ENCODE peak calls at places on chromosomes 16 and 17, in five cellular contexts. One of them, this sample, is unnamed. For H3K9me3, the result is how much of the 10 kb centered on the place peaks cover.

GRCh38 chr16:86814256-86814655 is 235.9 kb downstream of the FOXL1 start:
- DNase-seq in heart left ventricle: no peak
- DNase-seq in left lung: no peak
- DNase-seq in CD4-positive, alpha-beta T cell: no peak
- DNase-seq in ascending aorta: no peak
- DNase-seq in this sample: no peak

GRCh38 chr16:67661101-67661661 is 421 bp downstream of the PARD6A start:
- DNase-seq in left lung: peak
- DNase-seq in ascending aorta: no peak
- DNase-seq in heart left ventricle: peak
- DNase-seq in CD4-positive, alpha-beta T cell: no peak
- DNase-seq in this sample: no peak

GRCh38 chr17:29141484-29141835 is 38.7 kb downstream of the MYO18A start:
- DNase-seq in left lung: no peak
- DNase-seq in heart left ventricle: no peak
- DNase-seq in CD4-positive, alpha-beta T cell: no peak
- DNase-seq in ascending aorta: no peak
- DNase-seq in this sample: no peak

GRCh38 chr16:57341441-57342303 is 16.9 kb upstream of the CCL22 start:
- DNase-seq in heart left ventricle: no peak
- DNase-seq in left lung: no peak
- DNase-seq in ascending aorta: no peak
- DNase-seq in CD4-positive, alpha-beta T cell: no peak
- DNase-seq in this sample: peak

GRCh38 chr17:44921122-44921882 is 6.0 kb upstream of the GFAP start:
- DNase-seq in left lung: peak
- DNase-seq in heart left ventricle: peak
- DNase-seq in CD4-positive, alpha-beta T cell: no peak
- DNase-seq in ascending aorta: no peak
- DNase-seq in this sample: no peak

GRCh38 chr17:1036171-1036844 is 39.4 kb downstream of the TIMM22 start:
- DNase-seq in ascending aorta: no peak
- DNase-seq in heart left ventricle: no peak
- DNase-seq in left lung: peak
- DNase-seq in CD4-positive, alpha-beta T cell: no peak
- DNase-seq in this sample: no peak

GRCh38 chr16:88690341-88691128 is 4.2 kb upstream of the SNAI3 start:
- DNase-seq in left lung: no peak
- DNase-seq in CD4-positive, alpha-beta T cell: no peak
- DNase-seq in heart left ventricle: no peak
- DNase-seq in ascending aorta: no peak
- DNase-seq in this sample: no peak

GRCh38 chr17:57914274-57915147 is 40.7 kb downstream of the CUEDC1 start:
- DNase-seq in CD4-positive, alpha-beta T cell: no peak
- DNase-seq in heart left ventricle: no peak
- DNase-seq in left lung: no peak
- DNase-seq in ascending aorta: no peak
- DNase-seq in this sample: no peak

GRCh38 chr16:2457946-2458345 is 2.0 kb upstream of the TEDC2 start:
- DNase-seq in left lung: no peak
- DNase-seq in heart left ventricle: no peak
- DNase-seq in CD4-positive, alpha-beta T cell: no peak
- DNase-seq in ascending aorta: no peak
- DNase-seq in this sample: no peak

GRCh38 chr16:67419931-67420330 is 3.7 kb upstream of the ZDHHC1 start:
- DNase-seq in ascending aorta: no peak
- DNase-seq in CD4-positive, alpha-beta T cell: no peak
- DNase-seq in heart left ventricle: no peak
- DNase-seq in left lung: no peak
- DNase-seq in this sample: no peak

GRCh38 chr16:26648851-26649250 is 417.9 kb upstream of the C16orf82 start:
- DNase-seq in ascending aorta: no peak
- DNase-seq in heart left ventricle: no peak
- DNase-seq in CD4-positive, alpha-beta T cell: no peak
- DNase-seq in left lung: no peak
- DNase-seq in this sample: no peak

GRCh38 chr17:48240122-48240521 is 132.6 kb downstream of the SNX11 start:
- DNase-seq in heart left ventricle: no peak
- DNase-seq in left lung: no peak
- DNase-seq in CD4-positive, alpha-beta T cell: no peak
- DNase-seq in ascending aorta: no peak
- DNase-seq in this sample: no peak

GRCh38 chr17:32487460-32488176 is 825 bp downstream of the CDK5R1 start:
- DNase-seq in ascending aorta: no peak
- DNase-seq in CD4-positive, alpha-beta T cell: peak
- DNase-seq in left lung: no peak
- DNase-seq in heart left ventricle: peak
- DNase-seq in this sample: no peak

GRCh38 chr16:8571061-8571596 is 19.2 kb downstream of the TMEM114 start:
- DNase-seq in ascending aorta: no peak
- DNase-seq in left lung: no peak
- DNase-seq in heart left ventricle: no peak
- DNase-seq in CD4-positive, alpha-beta T cell: no peak
- DNase-seq in this sample: no peak

GRCh38 chr16:8831450-8832382 is 34.1 kb downstream of the PMM2 start:
- DNase-seq in ascending aorta: no peak
- DNase-seq in CD4-positive, alpha-beta T cell: no peak
- DNase-seq in heart left ventricle: no peak
- DNase-seq in left lung: no peak
- DNase-seq in this sample: no peak

GRCh38 chr17:75011788-75012319 is 616 bp upstream of the MRPL58 start:
- DNase-seq in left lung: no peak
- DNase-seq in heart left ventricle: peak
- DNase-seq in CD4-positive, alpha-beta T cell: no peak
- DNase-seq in ascending aorta: peak
- DNase-seq in this sample: peak

GRCh38 chr17:21251611-21252010 is 1.6 kb downstream of the NATD1 start:
- DNase-seq in ascending aorta: no peak
- DNase-seq in CD4-positive, alpha-beta T cell: no peak
- DNase-seq in heart left ventricle: no peak
- DNase-seq in left lung: no peak
- DNase-seq in this sample: no peak

GRCh38 chr17:45273551-45273957 is 11.7 kb upstream of the SPATA32 start:
- DNase-seq in heart left ventricle: no peak
- DNase-seq in CD4-positive, alpha-beta T cell: no peak
- DNase-seq in left lung: peak
- DNase-seq in ascending aorta: no peak
- DNase-seq in this sample: peak

GRCh38 chr17:71412803-71413202 is 708.0 kb upstream of the SOX9 start:
- DNase-seq in left lung: no peak
- DNase-seq in CD4-positive, alpha-beta T cell: no peak
- DNase-seq in ascending aorta: no peak
- DNase-seq in heart left ventricle: no peak
- DNase-seq in this sample: peak

GRCh38 chr16:77359065-77359502 is 75.8 kb downstream of the ADAMTS18 start:
- DNase-seq in ascending aorta: no peak
- DNase-seq in left lung: no peak
- DNase-seq in heart left ventricle: no peak
- DNase-seq in CD4-positive, alpha-beta T cell: no peak
- DNase-seq in this sample: peak

GRCh38 chr17:66386789-66387351 is 84.5 kb downstream of the PRKCA start:
- DNase-seq in left lung: no peak
- DNase-seq in CD4-positive, alpha-beta T cell: no peak
- DNase-seq in ascending aorta: no peak
- DNase-seq in heart left ventricle: no peak
- DNase-seq in this sample: no peak

GRCh38 chr17:29514792-29515191 is 52.0 kb downstream of the ABHD15 start:
- DNase-seq in ascending aorta: no peak
- DNase-seq in left lung: no peak
- DNase-seq in heart left ventricle: no peak
- DNase-seq in CD4-positive, alpha-beta T cell: no peak
- DNase-seq in this sample: no peak

GRCh38 chr17:79031996-79032875 is 8.3 kb downstream of the C1QTNF1 start:
- DNase-seq in CD4-positive, alpha-beta T cell: no peak
- DNase-seq in left lung: no peak
- DNase-seq in ascending aorta: peak
- DNase-seq in heart left ventricle: peak
- DNase-seq in this sample: no peak

DNA sequence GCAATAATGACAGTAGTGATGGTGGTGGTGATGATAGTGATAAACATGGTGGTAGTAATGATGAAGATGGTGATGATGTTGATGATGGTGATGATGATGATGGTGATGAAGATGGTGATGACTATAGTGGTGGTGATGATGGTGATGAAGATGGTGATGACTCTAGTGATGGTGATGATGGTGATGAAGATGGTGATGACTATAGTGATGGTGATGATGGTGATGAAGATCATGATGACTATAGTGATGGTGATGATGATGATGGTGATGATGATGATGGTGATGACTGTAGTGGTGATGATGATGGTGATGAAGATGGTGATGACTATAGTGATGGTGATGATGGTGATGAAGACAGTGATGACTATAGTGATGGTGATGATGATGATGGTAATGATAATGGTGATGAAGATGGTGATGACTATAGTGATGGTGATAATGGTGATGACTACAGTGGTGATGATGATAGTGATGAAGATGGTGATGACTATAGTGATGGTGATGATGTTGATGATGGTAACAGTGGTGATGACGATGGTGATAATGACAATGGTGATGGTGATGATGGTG is 35.6 kb downstream of the DYNLRB2 start:
- DNase-seq in left lung: no peak
- DNase-seq in heart left ventricle: no peak
- DNase-seq in ascending aorta: no peak
- DNase-seq in CD4-positive, alpha-beta T cell: no peak
- DNase-seq in this sample: no peak
- H3K9me3 ChIP-seq in left lung: under half
- H3K9me3 ChIP-seq in heart left ventricle: under half
- H3K9me3 ChIP-seq in ascending aorta: under half
- H3K9me3 ChIP-seq in CD4-positive, alpha-beta T cell: under half
- H3K9me3 ChIP-seq in this sample: under half

DNA sequence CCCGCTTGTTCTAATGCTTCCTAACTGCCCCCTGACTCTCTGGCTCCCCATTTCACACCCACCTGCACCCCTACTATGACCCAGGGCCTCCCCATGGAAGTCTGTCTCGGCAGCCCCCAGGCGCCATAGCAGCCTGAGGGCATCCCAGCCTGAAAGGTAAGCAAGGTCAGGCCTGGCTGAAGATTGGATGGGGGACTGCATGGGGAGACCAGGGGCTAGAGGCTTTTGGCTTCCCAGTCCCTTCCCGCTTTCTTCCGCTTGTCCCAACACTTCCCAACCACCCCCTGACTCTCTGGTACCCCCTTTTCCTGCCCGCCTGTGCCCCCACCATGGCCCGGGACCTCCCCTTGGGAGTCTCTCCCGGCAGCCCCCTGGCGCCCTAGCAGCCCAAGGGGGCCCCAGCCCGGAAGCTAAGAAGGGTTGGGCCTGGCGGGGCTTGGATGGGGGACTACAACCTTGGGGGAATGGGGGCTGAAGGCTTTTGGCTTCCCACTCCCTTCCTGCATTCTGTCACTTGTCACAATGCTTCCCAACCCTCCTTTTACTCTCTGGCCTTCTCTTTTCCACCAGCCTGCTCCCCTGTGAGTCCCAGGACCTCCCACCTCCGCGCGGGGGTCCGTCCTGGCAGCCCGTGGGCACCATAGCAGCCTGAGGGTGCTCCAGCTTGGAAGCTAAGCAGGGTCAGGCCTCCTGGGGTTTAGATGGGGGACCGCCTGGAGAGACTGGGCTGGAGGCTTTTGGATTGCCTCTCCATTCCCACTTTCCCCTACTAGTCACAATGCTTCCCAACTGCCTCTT is 2288.4 kb downstream of the TP53TG3F start:
- DNase-seq in ascending aorta: peak
- DNase-seq in heart left ventricle: no peak
- DNase-seq in left lung: peak
- DNase-seq in CD4-positive, alpha-beta T cell: no peak
- DNase-seq in this sample: no peak
- H3K9me3 ChIP-seq in ascending aorta: under half
- H3K9me3 ChIP-seq in heart left ventricle: under half
- H3K9me3 ChIP-seq in left lung: under half
- H3K9me3 ChIP-seq in CD4-positive, alpha-beta T cell: half or more
- H3K9me3 ChIP-seq in this sample: under half

GRCh38 chr16:78638371-78638770 is 538.9 kb downstream of the WWOX start:
- DNase-seq in heart left ventricle: no peak
- DNase-seq in CD4-positive, alpha-beta T cell: no peak
- DNase-seq in left lung: no peak
- DNase-seq in ascending aorta: no peak
- DNase-seq in this sample: no peak
- H3K9me3 ChIP-seq in heart left ventricle: under half
- H3K9me3 ChIP-seq in CD4-positive, alpha-beta T cell: under half
- H3K9me3 ChIP-seq in left lung: under half
- H3K9me3 ChIP-seq in ascending aorta: under half
- H3K9me3 ChIP-seq in this sample: under half

DNA sequence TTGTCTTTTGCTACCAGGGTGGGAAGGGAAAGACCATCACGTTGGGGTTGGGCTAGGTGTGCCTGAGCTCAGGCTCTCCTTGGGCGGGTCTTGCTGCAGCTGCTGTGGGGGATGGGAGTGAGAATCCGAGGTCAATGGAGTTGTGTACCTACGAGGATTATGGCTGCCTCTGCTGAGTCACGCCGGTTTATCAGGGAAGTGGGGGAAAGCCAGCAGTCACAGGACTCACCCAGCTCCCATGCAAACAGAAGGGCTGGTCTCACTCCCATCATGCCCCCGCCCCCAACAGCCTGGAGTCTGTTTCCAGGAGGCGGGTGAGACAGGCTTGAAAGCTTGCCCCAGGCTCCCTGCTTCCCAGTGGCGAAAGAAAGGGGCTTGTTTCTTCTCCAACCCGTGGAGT is 1259.0 kb upstream of the GOT2 start:
- DNase-seq in ascending aorta: no peak
- DNase-seq in CD4-positive, alpha-beta T cell: no peak
- DNase-seq in left lung: peak
- DNase-seq in heart left ventricle: no peak
- DNase-seq in this sample: no peak
- H3K9me3 ChIP-seq in ascending aorta: under half
- H3K9me3 ChIP-seq in CD4-positive, alpha-beta T cell: under half
- H3K9me3 ChIP-seq in left lung: under half
- H3K9me3 ChIP-seq in heart left ventricle: under half
- H3K9me3 ChIP-seq in this sample: under half

GRCh38 chr17:2237960-2238359 is 65.6 kb downstream of the SMG6 start:
- DNase-seq in ascending aorta: peak
- DNase-seq in heart left ventricle: no peak
- DNase-seq in CD4-positive, alpha-beta T cell: no peak
- DNase-seq in left lung: no peak
- DNase-seq in this sample: peak

GRCh38 chr17:2239882-2240430 is 63.6 kb downstream of the SMG6 start:
- DNase-seq in left lung: no peak
- DNase-seq in ascending aorta: peak
- DNase-seq in CD4-positive, alpha-beta T cell: no peak
- DNase-seq in heart left ventricle: peak
- DNase-seq in this sample: peak

GRCh38 chr17:2240541-2240940 is 63.0 kb downstream of the SMG6 start:
- DNase-seq in left lung: no peak
- DNase-seq in heart left ventricle: peak
- DNase-seq in CD4-positive, alpha-beta T cell: no peak
- DNase-seq in ascending aorta: no peak
- DNase-seq in this sample: no peak

GRCh38 chr17:2238432-2239169 is 65.0 kb downstream of the SMG6 start:
- DNase-seq in ascending aorta: peak
- DNase-seq in CD4-positive, alpha-beta T cell: no peak
- DNase-seq in heart left ventricle: peak
- DNase-seq in left lung: no peak
- DNase-seq in this sample: no peak

GRCh38 chr17:2239170-2239551 is 64.4 kb downstream of the SMG6 start:
- DNase-seq in heart left ventricle: no peak
- DNase-seq in left lung: no peak
- DNase-seq in ascending aorta: no peak
- DNase-seq in CD4-positive, alpha-beta T cell: no peak
- DNase-seq in this sample: no peak
- H3K9me3 ChIP-seq in heart left ventricle: under half
- H3K9me3 ChIP-seq in left lung: under half
- H3K9me3 ChIP-seq in ascending aorta: under half
- H3K9me3 ChIP-seq in CD4-positive, alpha-beta T cell: under half
- H3K9me3 ChIP-seq in this sample: under half